ENCODE peak calls at places on chromosomes 16 and 17, in four cellular contexts. One of them, this sample, is unnamed.

GRCh38 chr16:22008215-22009142 is 568 bp downstream of the MOSMO start:
- DNase-seq in cardiac fibroblast: no peak
- DNase-seq in HL-60: no peak
- DNase-seq in heart right ventricle: no peak
- DNase-seq in this sample: no peak

GRCh38 chr16:51376080-51376479 is 225.0 kb upstream of the SALL1 start:
- DNase-seq in cardiac fibroblast: no peak
- DNase-seq in heart right ventricle: no peak
- DNase-seq in HL-60: no peak
- DNase-seq in this sample: no peak

GRCh38 chr16:17529982-17530760 is 59.4 kb upstream of the XYLT1 start:
- DNase-seq in cardiac fibroblast: no peak
- DNase-seq in heart right ventricle: no peak
- DNase-seq in HL-60: no peak
- DNase-seq in this sample: no peak

GRCh38 chr16:30065943-30066881 is 652 bp downstream of the ALDOA start:
- DNase-seq in HL-60: peak
- DNase-seq in heart right ventricle: peak
- DNase-seq in cardiac fibroblast: peak
- DNase-seq in this sample: peak

GRCh38 chr16:46930861-46931260 is 42.6 kb downstream of the DNAJA2 start:
- DNase-seq in HL-60: no peak
- DNase-seq in heart right ventricle: no peak
- DNase-seq in cardiac fibroblast: no peak
- DNase-seq in this sample: no peak

GRCh38 chr17:35002876-35003551 is 22.7 kb downstream of the LIG3 start:
- DNase-seq in heart right ventricle: peak
- DNase-seq in cardiac fibroblast: peak
- DNase-seq in HL-60: no peak
- DNase-seq in this sample: no peak

GRCh38 chr17:34443832-34444469 is 80.9 kb upstream of the CCL1 start:
- DNase-seq in heart right ventricle: peak
- DNase-seq in HL-60: no peak
- DNase-seq in cardiac fibroblast: no peak
- DNase-seq in this sample: no peak

GRCh38 chr17:75345514-75346167 is 56.4 kb upstream of the SLC25A19 start:
- DNase-seq in cardiac fibroblast: no peak
- DNase-seq in HL-60: peak
- DNase-seq in heart right ventricle: no peak
- DNase-seq in this sample: no peak

GRCh38 chr17:62105361-62105760 is 40.3 kb upstream of the MED13 start:
- DNase-seq in HL-60: no peak
- DNase-seq in cardiac fibroblast: no peak
- DNase-seq in heart right ventricle: no peak
- DNase-seq in this sample: no peak

GRCh38 chr16:30377812-30378235 is 3.2 kb downstream of the MYL11 start:
- DNase-seq in heart right ventricle: peak
- DNase-seq in cardiac fibroblast: peak
- DNase-seq in HL-60: peak
- DNase-seq in this sample: peak

GRCh38 chr17:77385750-77386501 is 245.2 kb downstream of the SEC14L1 start:
- DNase-seq in cardiac fibroblast: peak
- DNase-seq in heart right ventricle: no peak
- DNase-seq in HL-60: no peak
- DNase-seq in this sample: no peak

GRCh38 chr17:34710226-34710625 is 130.8 kb downstream of the TMEM132E start:
- DNase-seq in HL-60: no peak
- DNase-seq in heart right ventricle: no peak
- DNase-seq in cardiac fibroblast: no peak
- DNase-seq in this sample: no peak

GRCh38 chr17:47806913-47807255 is 14.7 kb downstream of the OSBPL7 start:
- DNase-seq in heart right ventricle: no peak
- DNase-seq in cardiac fibroblast: no peak
- DNase-seq in HL-60: no peak
- DNase-seq in this sample: no peak

GRCh38 chr17:16122697-16123434 is 92.5 kb downstream of the NCOR1 start:
- DNase-seq in heart right ventricle: no peak
- DNase-seq in cardiac fibroblast: peak
- DNase-seq in HL-60: no peak
- DNase-seq in this sample: peak

GRCh38 chr17:68501074-68501473 is 11.2 kb upstream of the PRKAR1A start:
- DNase-seq in HL-60: no peak
- DNase-seq in heart right ventricle: no peak
- DNase-seq in cardiac fibroblast: no peak
- DNase-seq in this sample: no peak

GRCh38 chr17:66964930-66965800 is 658 bp downstream of the CACNG4 start:
- DNase-seq in HL-60: no peak
- DNase-seq in heart right ventricle: no peak
- DNase-seq in cardiac fibroblast: no peak
- DNase-seq in this sample: no peak
- H3K4me3 ChIP-seq in HL-60: peak
- H3K4me3 ChIP-seq in heart right ventricle: peak
- H3K4me3 ChIP-seq in cardiac fibroblast: peak
- H3K4me3 ChIP-seq in this sample: peak

DNA sequence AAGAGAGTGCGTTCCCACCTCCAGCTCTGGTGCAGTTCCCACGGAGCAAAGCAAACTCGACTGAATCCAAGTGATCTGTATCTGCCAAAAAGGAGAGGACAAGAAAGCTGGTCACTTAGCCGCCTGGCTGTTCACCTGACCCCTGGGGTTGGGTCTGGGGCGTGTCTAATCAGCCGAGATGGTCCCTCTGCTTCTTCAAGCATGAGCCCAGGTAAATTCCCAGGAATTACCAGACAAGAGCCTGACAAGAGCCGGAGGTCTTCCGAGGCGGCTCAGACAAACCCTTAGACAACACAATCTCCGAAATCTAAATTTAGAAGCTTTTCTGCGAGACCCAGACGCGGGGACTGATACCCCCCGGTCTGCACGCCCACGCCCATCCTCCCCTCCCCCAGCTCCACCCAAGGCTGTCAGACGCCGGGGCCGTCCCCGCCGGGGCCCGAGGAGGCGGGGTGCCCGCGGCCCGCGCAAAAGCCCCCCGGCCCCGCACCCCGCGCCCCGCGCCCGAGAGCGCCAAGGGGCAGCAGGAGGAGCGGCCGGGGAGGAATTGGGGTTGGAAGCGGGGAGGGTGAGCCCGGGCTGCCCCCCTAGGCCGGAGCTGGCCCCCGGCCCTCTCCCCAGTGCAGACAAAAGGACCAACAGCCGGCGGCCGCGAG is 661 bp downstream of the ZNF821 start:
- DNase-seq in HL-60: no peak
- DNase-seq in heart right ventricle: peak
- DNase-seq in cardiac fibroblast: no peak
- DNase-seq in this sample: peak
- TF ChIP-seq CTCF in HL-60: no peak
- TF ChIP-seq CTCF in heart right ventricle: no peak
- TF ChIP-seq CTCF in cardiac fibroblast: no peak
- TF ChIP-seq CTCF in this sample: no peak

GRCh38 chr16:69176033-69176780 is 10.8 kb upstream of the SNTB2 start:
- DNase-seq in HL-60: no peak
- DNase-seq in cardiac fibroblast: peak
- DNase-seq in heart right ventricle: no peak
- DNase-seq in this sample: no peak

GRCh38 chr16:69179255-69180010 is 7.5 kb upstream of the SNTB2 start:
- DNase-seq in HL-60: peak
- DNase-seq in heart right ventricle: peak
- DNase-seq in cardiac fibroblast: peak
- DNase-seq in this sample: peak

GRCh38 chr16:69182730-69183416 is 4.1 kb upstream of the SNTB2 start:
- DNase-seq in heart right ventricle: no peak
- DNase-seq in cardiac fibroblast: no peak
- DNase-seq in HL-60: no peak
- DNase-seq in this sample: peak

GRCh38 chr16:69180011-69180338 is 7.0 kb upstream of the SNTB2 start:
- DNase-seq in cardiac fibroblast: no peak
- DNase-seq in HL-60: no peak
- DNase-seq in heart right ventricle: no peak
- DNase-seq in this sample: no peak
- H3K4me3 ChIP-seq in cardiac fibroblast: no peak
- H3K4me3 ChIP-seq in HL-60: no peak
- H3K4me3 ChIP-seq in heart right ventricle: no peak
- H3K4me3 ChIP-seq in this sample: no peak

DNA sequence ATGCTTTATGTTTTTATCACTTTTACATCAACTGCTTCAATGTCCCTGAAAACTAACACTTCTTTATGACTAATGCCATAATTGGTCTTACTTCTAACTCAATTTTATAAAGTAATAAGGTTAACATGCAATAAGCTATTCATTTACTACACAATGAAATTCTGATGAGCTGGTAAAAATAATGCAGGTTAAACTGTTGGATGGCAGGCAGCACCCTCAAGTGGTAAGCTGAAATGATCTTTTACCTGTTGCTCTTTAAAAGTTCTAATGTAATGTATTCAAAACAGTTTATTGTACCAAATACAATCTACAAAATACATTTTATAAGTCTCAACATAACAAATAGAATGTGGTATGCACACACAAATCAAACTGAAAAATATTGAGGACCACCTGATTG is 1280.3 kb downstream of the CDH8 start:
- DNase-seq in HL-60: no peak
- DNase-seq in cardiac fibroblast: no peak
- DNase-seq in heart right ventricle: no peak
- DNase-seq in this sample: no peak
- TF ChIP-seq CTCF in HL-60: no peak
- TF ChIP-seq CTCF in cardiac fibroblast: no peak
- TF ChIP-seq CTCF in heart right ventricle: no peak
- TF ChIP-seq CTCF in this sample: no peak

DNA sequence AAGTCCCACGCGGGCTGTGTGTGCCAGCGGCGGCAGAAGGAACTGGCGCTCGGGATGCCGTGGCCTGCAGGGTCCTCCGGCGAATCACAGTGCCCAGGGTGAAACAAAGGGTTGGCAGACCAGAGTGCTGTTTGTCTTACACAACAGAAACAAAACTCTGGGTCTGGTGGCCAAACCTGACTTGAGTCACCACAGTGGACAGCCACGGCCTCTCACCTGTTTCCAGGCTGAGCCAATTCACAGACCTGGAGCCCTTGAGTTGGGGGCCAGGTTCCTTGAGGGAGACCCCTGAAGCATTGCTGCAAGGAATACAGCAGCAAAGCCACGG is 2.1 kb upstream of the CHMP6 start:
- DNase-seq in HL-60: no peak
- DNase-seq in cardiac fibroblast: no peak
- DNase-seq in heart right ventricle: no peak
- DNase-seq in this sample: no peak
- H3K4me3 ChIP-seq in HL-60: no peak
- H3K4me3 ChIP-seq in cardiac fibroblast: no peak
- H3K4me3 ChIP-seq in heart right ventricle: no peak
- H3K4me3 ChIP-seq in this sample: no peak